ENCODE peak calls at places on chromosomes 5 and 9, in four cellular contexts. N is MCF 10A, D is GM12865, Y is endothelial cell. W is an unnamed sample.

GRCh38 chr9:17065062-17065461 is 69.8 kb upstream of the CNTLN start:
- DNase-seq in N (no peak), D (no peak), Y (no peak), W (no peak)

GRCh38 chr5:126124706-126125345 is 298.4 kb upstream of the GRAMD2B start:
- DNase-seq in N (peak), D (no peak), Y (no peak), W (no peak)

GRCh38 chr9:2216591-2216990 is 201.4 kb downstream of the SMARCA2 start:
- DNase-seq in N (no peak), D (no peak), Y (no peak), W (no peak)

GRCh38 chr5:113166710-113167366 is 190.2 kb downstream of the DCP2 start:
- DNase-seq in N (peak), D (no peak), Y (no peak), W (no peak)

GRCh38 chr5:59325070-59325469 is 568.5 kb downstream of the PDE4D start:
- DNase-seq in N (no peak), D (no peak), Y (no peak), W (no peak)

GRCh38 chr5:69415584-69415958 is 655 bp downstream of the MARVELD2 start:
- DNase-seq in N (peak), D (no peak), Y (peak), W (no peak)

GRCh38 chr9:110148384-110148783 is 59.6 kb downstream of the C9orf152 start:
- DNase-seq in N (no peak), D (peak), Y (no peak), W (peak)

GRCh38 chr9:114898741-114899140 is 31.6 kb downstream of the TNFSF8 start:
- DNase-seq in N (no peak), D (peak), Y (no peak), W (no peak)

GRCh38 chr5:155872801-155873200 is 454.2 kb upstream of the SGCD start:
- DNase-seq in N (no peak), D (no peak), Y (no peak), W (no peak)

GRCh38 chr9:9996259-9996658 is 616.5 kb downstream of the PTPRD start:
- DNase-seq in N (no peak), D (no peak), Y (no peak), W (no peak)

GRCh38 chr9:2559212-2560152 is 62.1 kb upstream of the VLDLR start:
- DNase-seq in N (peak), D (no peak), Y (no peak), W (no peak)

GRCh38 chr5:148482697-148483462 is 99.1 kb downstream of the FBXO38 start:
- DNase-seq in N (peak), D (peak), Y (peak), W (peak)
- TF ChIP-seq CTCF in N (peak), D (peak), Y (peak), W (peak)

DNA sequence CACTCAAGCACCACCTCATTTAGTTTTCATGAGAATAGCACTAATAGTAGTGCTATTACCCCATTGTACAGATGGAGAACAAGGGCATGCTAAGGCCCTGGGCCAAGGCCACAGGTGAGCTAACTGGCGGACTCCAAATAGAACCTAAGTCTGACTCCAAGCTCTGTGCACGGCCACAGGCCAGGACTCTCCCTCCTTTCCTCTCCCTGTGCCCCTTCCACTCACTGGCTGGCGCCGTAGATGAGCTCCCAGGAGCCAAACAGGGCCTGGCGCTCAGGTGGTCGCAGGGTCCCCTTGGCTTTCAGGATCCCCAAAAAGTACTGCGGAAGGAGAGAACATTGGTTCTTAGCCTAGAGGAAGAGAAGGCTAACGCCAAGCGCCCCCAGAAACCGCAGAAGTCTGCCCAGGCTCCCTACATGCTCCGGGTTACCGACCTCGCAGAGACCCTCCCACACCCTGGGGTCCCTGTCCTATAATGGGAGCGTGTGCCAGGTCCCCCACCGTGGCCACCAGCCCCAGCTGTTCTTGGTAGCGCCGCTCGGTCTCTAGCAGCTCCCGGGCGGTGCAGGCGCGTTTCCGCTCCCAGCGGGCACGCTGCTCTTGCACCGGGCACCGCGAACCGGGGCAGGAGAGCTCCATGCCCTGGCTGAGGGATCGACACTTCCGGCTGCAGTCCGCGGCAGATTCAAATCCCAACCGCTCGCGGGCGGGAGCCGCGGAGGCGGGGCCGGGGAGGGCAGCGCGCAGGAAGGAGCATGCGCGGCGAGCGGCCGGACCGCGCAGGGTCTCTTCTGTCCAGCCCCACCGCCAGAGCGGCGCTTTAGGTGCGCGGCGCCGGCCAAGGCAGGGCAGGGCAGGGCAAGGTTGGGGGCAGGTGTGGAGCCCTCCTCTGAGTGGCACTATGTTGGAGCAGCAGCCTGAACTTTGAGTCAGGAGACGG is at the start of gene ARHGEF39:
- DNase-seq in N (peak), D (peak), Y (peak), W (peak)
- TF ChIP-seq CTCF in N (no peak), D (peak), Y (no peak), W (peak)

GRCh38 chr9:36803951-36804350 is 230.1 kb downstream of the PAX5 start:
- DNase-seq in N (no peak), D (no peak), Y (no peak), W (no peak)
- TF ChIP-seq CTCF in N (no peak), D (no peak), Y (no peak), W (no peak)

GRCh38 chr5:72283358-72283757 is 36.7 kb downstream of the MRPS27 start:
- DNase-seq in N (no peak), D (no peak), Y (no peak), W (no peak)

GRCh38 chr5:72282878-72283277 is 37.2 kb downstream of the MRPS27 start:
- DNase-seq in N (no peak), D (no peak), Y (no peak), W (no peak)

GRCh38 chr5:72281430-72281763 is 38.6 kb downstream of the MRPS27 start:
- DNase-seq in N (no peak), D (no peak), Y (no peak), W (no peak)

GRCh38 chr5:72281764-72282499 is 38.1 kb downstream of the MRPS27 start:
- DNase-seq in N (peak), D (no peak), Y (no peak), W (no peak)

GRCh38 chr5:72280655-72281069 is 39.4 kb downstream of the MRPS27 start:
- DNase-seq in N (peak), D (no peak), Y (peak), W (no peak)
- TF ChIP-seq CTCF in N (peak), D (peak), Y (peak), W (no peak)

GRCh38 chr9:72185561-72185960 is 36.3 kb downstream of the GDA start:
- DNase-seq in N (peak), D (no peak), Y (no peak), W (no peak)
- TF ChIP-seq CTCF in N (no peak), D (no peak), Y (no peak), W (no peak)

GRCh38 chr5:3163626-3164025 is 412.1 kb upstream of the IRX2 start:
- DNase-seq in N (no peak), D (no peak), Y (no peak), W (no peak)

GRCh38 chr5:3157214-3157613 is 405.7 kb upstream of the IRX2 start:
- DNase-seq in N (no peak), D (no peak), Y (no peak), W (no peak)

GRCh38 chr5:3167473-3167872 is 416.0 kb upstream of the IRX2 start:
- DNase-seq in N (no peak), D (no peak), Y (no peak), W (no peak)

GRCh38 chr5:3155717-3156116 is 404.2 kb upstream of the IRX2 start:
- DNase-seq in N (no peak), D (no peak), Y (no peak), W (no peak)

DNA sequence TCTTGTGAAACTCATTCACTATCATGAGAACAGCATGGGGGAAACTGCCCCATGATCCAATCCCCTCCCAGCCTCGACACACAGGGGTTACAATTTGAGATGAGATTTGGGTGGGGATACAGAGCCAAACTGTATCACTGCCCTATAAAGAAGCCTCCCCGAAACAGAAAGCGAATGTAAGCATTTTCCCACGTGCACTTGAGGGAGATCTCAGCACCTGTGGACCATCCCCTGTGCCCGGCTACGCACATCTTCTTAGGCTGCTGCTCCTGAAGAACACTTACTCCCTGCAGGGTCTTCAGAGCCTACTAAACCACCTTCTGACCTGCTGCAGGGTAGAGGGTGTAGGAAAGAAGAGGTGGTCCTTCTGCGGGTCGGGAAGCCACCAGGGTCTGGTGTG is 410.2 kb upstream of the IRX2 start:
- DNase-seq in N (no peak), D (no peak), Y (no peak), W (no peak)
- TF ChIP-seq CTCF in N (no peak), D (no peak), Y (no peak), W (no peak)

GRCh38 chr9:6681147-6681956 is 35.8 kb upstream of the GLDC start:
- DNase-seq in N (peak), D (peak), Y (peak), W (peak)
- TF ChIP-seq CTCF in N (no peak), D (no peak), Y (no peak), W (no peak)

GRCh38 chr9:91192379-91192775 is 169.3 kb downstream of the AUH start:
- DNase-seq in N (no peak), D (no peak), Y (no peak), W (no peak)
- TF ChIP-seq CTCF in N (no peak), D (no peak), Y (no peak), W (no peak)

W was measured in GM13976.